ENCODE peak calls at places on chromosomes 16 and 17, in eight cellular contexts. J, V, F, N, C, D, E and P are unnamed samples. For H3K4me1, the result is how much of the 10 kb centered on the place peaks cover.

GRCh38 chr16:1528921-1529537 is 4.4 kb upstream of the TMEM204 start:
- DNase-seq in F (no peak), N (no peak), C (no peak), E (no peak), J (no peak), D (no peak), V (no peak), P (no peak)

GRCh38 chr17:28811594-28812135 is 30.9 kb downstream of the FAM222B start:
- DNase-seq in J (no peak), F (peak), E (peak), D (peak), V (no peak), C (peak), N (no peak), P (peak)

GRCh38 chr16:4376126-4376819 is 4.6 kb downstream of the VASN start:
- DNase-seq in C (peak), F (no peak), V (peak), N (peak), D (no peak), J (no peak), E (peak), P (no peak)

GRCh38 chr17:29726721-29727252 is 104.1 kb upstream of the CORO6 start:
- DNase-seq in D (no peak), F (peak), V (no peak), N (no peak), C (peak), E (peak), J (no peak), P (peak)

GRCh38 chr17:49210158-49211029 is at the start of the genes ABI3 and GNGT2:
- DNase-seq in J (no peak), D (no peak), E (peak), C (no peak), F (no peak), N (peak), V (no peak), P (peak)

GRCh38 chr16:30958164-30959083 is 870 bp downstream of the SETD1A start:
- DNase-seq in N (no peak), D (peak), J (no peak), V (no peak), F (peak), E (peak), C (peak), P (peak)

GRCh38 chr17:54900457-54901229 is at the start of gene TOM1L1:
- DNase-seq in V (no peak), E (peak), F (peak), N (peak), J (no peak), C (peak), D (peak), P (peak)

GRCh38 chr17:34465756-34466155 is 102.7 kb upstream of the CCL1 start:
- DNase-seq in C (no peak), J (no peak), V (no peak), E (no peak), D (no peak), N (no peak), F (no peak), P (no peak)

GRCh38 chr17:78971764-78972506 is 7.8 kb downstream of the LGALS3BP start:
- DNase-seq in E (peak), N (no peak), C (no peak), D (no peak), J (no peak), V (no peak), F (no peak), P (no peak)

GRCh38 chr16:4090476-4090875 is 25.8 kb downstream of the ADCY9 start:
- DNase-seq in E (no peak), D (no peak), V (peak), N (peak), C (no peak), J (no peak), F (no peak), P (peak)

GRCh38 chr17:44084131-44084538 is 13.6 kb downstream of the G6PC3 start:
- DNase-seq in V (no peak), D (no peak), C (peak), E (peak), J (no peak), N (no peak), F (no peak), P (no peak)

GRCh38 chr16:47046726-47047602 is 73.5 kb upstream of the DNAJA2 start:
- DNase-seq in V (no peak), J (no peak), D (no peak), F (no peak), C (no peak), N (no peak), E (no peak), P (no peak)

GRCh38 chr17:66437466-66438026 is 135.1 kb downstream of the PRKCA start:
- DNase-seq in J (no peak), E (no peak), N (no peak), D (no peak), V (no peak), C (no peak), F (no peak), P (no peak)

GRCh38 chr17:82950525-82951102 is 110.8 kb upstream of the ZNF750 start:
- DNase-seq in F (no peak), V (no peak), N (peak), E (no peak), D (no peak), C (no peak), J (no peak), P (no peak)

GRCh38 chr17:44653384-44653783 is 2.9 kb upstream of the MEIOC start:
- DNase-seq in F (no peak), J (no peak), D (no peak), V (no peak), E (no peak), N (no peak), C (no peak), P (no peak)

GRCh38 chr17:17345294-17345597 is 42.1 kb downstream of the NT5M start:
- DNase-seq in E (no peak), C (no peak), V (no peak), F (no peak), N (no peak), J (no peak), D (no peak), P (no peak)

GRCh38 chr16:85858984-85859817 is 39.8 kb upstream of the IRF8 start:
- DNase-seq in V (no peak), E (no peak), N (no peak), C (no peak), F (no peak), D (no peak), J (no peak), P (no peak)

GRCh38 chr16:73434621-73435020 is 386.7 kb upstream of the ZFHX3 start:
- DNase-seq in D (no peak), E (no peak), N (no peak), V (no peak), F (no peak), C (no peak), J (no peak), P (no peak)

GRCh38 chr16:81632392-81633146 is 146.5 kb upstream of the PLCG2 start:
- DNase-seq in V (no peak), N (no peak), J (no peak), C (peak), F (peak), D (no peak), E (no peak), P (peak)

GRCh38 chr17:3688852-3689261 is 7.1 kb downstream of the P2RX5 start:
- DNase-seq in E (no peak), J (no peak), V (no peak), N (no peak), D (no peak), F (no peak), C (no peak), P (no peak)

GRCh38 chr17:19756551-19756950 is 8.5 kb upstream of the ALDH3A1 start:
- DNase-seq in V (no peak), D (no peak), F (no peak), N (no peak), J (no peak), C (no peak), E (no peak), P (no peak)

GRCh38 chr17:59406808-59407381 is 75.4 kb downstream of the YPEL2 start:
- DNase-seq in E (peak), C (peak), D (no peak), J (no peak), F (peak), V (no peak), N (no peak), P (no peak)

GRCh38 chr17:74742153-74742515 is 5.1 kb downstream of the RAB37 start:
- DNase-seq in E (no peak), F (no peak), J (no peak), N (no peak), V (no peak), C (peak), D (no peak), P (peak)

GRCh38 chr16:48498761-48499600 is 111.0 kb downstream of the N4BP1 start:
- DNase-seq in N (peak), F (peak), J (no peak), E (no peak), D (peak), V (peak), C (peak), P (no peak)

DNA sequence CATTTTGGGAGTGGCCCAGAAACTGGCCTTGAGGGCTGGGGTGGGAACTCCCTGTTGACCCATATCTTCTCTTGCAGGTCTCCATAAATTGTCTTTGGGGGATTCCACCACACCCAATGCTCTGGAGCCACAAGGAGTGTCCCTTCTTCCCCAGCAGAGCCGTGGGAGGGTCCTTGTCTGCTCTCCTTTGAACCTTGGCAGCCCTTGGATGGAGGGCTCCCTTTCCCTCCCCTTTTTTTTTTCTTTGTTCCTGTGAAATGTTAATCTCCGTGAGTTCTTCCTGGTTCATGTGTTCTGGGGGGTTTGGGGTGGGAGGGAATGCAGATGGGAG is 6.3 kb downstream of the ELOB start:
- DNase-seq in J (no peak), C (no peak), D (no peak), E (no peak), F (no peak), V (no peak), N (no peak), P (no peak)
- H3K4me1 ChIP-seq in J (under half), C (under half), D (under half), E (under half), F (half or more), V (under half), N (under half), P (under half)

GRCh38 chr17:32444301-32445074 is at the start of gene PSMD11:
- DNase-seq in N (peak), D (peak), J (peak), C (peak), V (peak), E (peak), F (peak), P (peak)

GRCh38 chr17:32445976-32446375 is 1.7 kb downstream of the PSMD11 start:
- DNase-seq in D (no peak), N (no peak), C (peak), E (no peak), F (peak), V (no peak), J (no peak), P (no peak)

GRCh38 chr17:32446949-32447348 is 2.6 kb downstream of the PSMD11 start:
- DNase-seq in J (no peak), F (no peak), D (no peak), C (no peak), N (no peak), V (no peak), E (no peak), P (no peak)

GRCh38 chr17:32445075-32445427 is 741 bp downstream of the PSMD11 start:
- DNase-seq in C (peak), E (no peak), F (peak), J (no peak), N (no peak), D (peak), V (no peak), P (peak)

DNA sequence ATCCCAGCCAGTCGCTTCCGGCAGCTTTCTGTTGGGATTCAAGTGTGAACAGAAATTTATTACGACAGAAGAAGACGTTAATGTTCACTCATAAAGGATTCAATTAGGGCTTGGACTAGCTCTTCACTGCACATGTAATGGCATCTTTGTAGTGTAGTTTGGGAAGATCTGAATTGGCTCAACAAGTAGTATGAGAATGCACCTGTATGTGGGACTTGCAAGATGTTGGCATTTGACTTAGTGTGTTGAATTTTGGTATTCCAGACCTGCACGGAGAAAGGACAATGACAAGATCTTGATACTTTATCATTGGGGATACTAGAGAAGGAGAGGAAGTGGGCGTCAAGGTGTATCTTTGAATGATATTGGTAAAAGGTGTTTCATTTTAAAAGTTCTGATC is 1.2 kb downstream of the PSMD11 start:
- DNase-seq in F (no peak), D (no peak), E (no peak), J (no peak), N (no peak), V (no peak), C (no peak), P (no peak)
- H3K4me3 ChIP-seq in F (peak), D (peak), E (peak), J (peak), N (peak), V (peak), C (peak), P (peak)

DNA sequence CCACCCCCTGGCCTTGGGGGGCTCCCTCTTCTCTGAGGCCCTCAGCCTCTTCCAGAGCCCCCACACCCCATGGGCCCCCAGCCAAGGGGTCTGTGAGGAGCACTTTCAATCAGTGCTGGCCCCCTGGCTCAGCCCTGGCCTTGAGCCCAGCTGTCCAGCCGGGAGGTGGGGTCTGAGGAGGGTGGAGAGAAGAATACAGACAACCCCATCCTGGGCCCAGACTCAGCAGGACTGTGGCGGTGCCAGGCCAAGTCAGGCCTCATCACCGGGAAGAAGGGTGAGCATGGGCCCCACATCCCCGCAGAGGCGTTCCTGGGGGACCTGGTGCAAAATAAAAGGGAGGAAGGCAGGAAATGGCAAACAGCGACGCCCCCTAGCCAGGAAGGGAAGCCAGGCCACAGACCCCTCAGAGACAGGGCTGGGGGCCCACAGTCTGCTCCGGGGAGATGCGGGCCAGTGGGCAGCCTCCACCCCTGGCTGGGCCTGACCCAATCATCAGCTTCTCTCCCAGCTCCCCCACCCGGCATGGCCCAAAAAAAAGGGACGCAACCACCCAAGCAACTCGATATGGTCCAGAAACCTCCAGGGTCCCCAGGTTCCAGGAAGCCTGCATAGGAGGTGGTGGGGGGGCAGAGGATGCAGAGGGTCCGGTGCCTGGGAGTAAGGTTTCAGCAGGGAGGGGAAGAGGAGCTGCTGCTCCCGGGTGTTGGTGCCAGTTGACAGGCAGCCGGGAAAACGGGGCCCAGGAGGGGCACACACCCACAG is 20.6 kb downstream of the ZNF423 start:
- DNase-seq in D (no peak), E (peak), N (peak), V (no peak), F (no peak), C (no peak), J (no peak), P (no peak)
- H3K27ac ChIP-seq in D (no peak), E (peak), N (peak), V (peak), F (no peak), C (no peak), J (peak), P (peak)

GRCh38 chr16:66902648-66903543 is 15.8 kb downstream of the CDH16 start:
- DNase-seq in J (no peak), C (no peak), F (no peak), D (no peak), N (no peak), V (no peak), E (peak), P (no peak)
- H3K4me1 ChIP-seq in J (under half), C (under half), F (under half), D (under half), N (under half), V (under half), E (under half), P (under half)